ENCODE peak calls at places on chromosomes 2 and 18, in seven cellular contexts. S is tibial artery, N is lower lobe of right lung, Y is adrenal gland, R is foreskin fibroblast, G is cardiac fibroblast, D is lower leg skin. A is an unnamed sample.
A peak's percentile ranks its signal among the peaks of the same experiment; 100 is the strongest.

GRCh38 chr2:127605691-127606277 is 40.2 kb upstream of the GPR17 start:
- DNase-seq in S (no peak), N (peak; percentile 11), Y (no peak), R (no peak), G (no peak), D (no peak), A (no peak)

GRCh38 chr2:28359222-28360065 is 33.2 kb upstream of the FOSL2 start:
- DNase-seq in S (no peak), N (peak; percentile 79), Y (no peak), R (no peak), G (peak; percentile 70), D (peak; percentile 57), A (no peak)

GRCh38 chr2:129396980-129397599 is 582.4 kb upstream of the RAB6C start:
- DNase-seq in S (no peak), N (no peak), Y (peak; percentile 28), R (no peak), G (peak; percentile 41), D (peak; percentile 19), A (no peak)

GRCh38 chr2:241958818-241959545 is 89.5 kb downstream of the RTP5 start:
- DNase-seq in S (no peak), N (no peak), Y (no peak), R (no peak), G (no peak), D (no peak), A (no peak)

GRCh38 chr2:101241158-101241557 is 11.5 kb upstream of the CNOT11 start:
- DNase-seq in S (no peak), N (no peak), Y (no peak), R (no peak), G (no peak), D (no peak), A (no peak)

GRCh38 chr2:37802106-37802791 is 122.8 kb upstream of the RMDN2 start:
- DNase-seq in S (no peak), N (peak; percentile 80), Y (no peak), R (no peak), G (no peak), D (no peak), A (no peak)

GRCh38 chr2:240302933-240303332 is 132.5 kb upstream of the GPC1 start:
- DNase-seq in S (no peak), N (no peak), Y (no peak), R (no peak), G (no peak), D (peak; percentile 3), A (no peak)

GRCh38 chr2:233021771-233022170 is 8.7 kb upstream of the NGEF start:
- DNase-seq in S (no peak), N (no peak), Y (peak; percentile 30), R (no peak), G (peak; percentile 17), D (no peak), A (no peak)

GRCh38 chr2:224363281-224363680 is 38.6 kb downstream of the FAM124B start:
- DNase-seq in S (no peak), N (no peak), Y (no peak), R (no peak), G (no peak), D (no peak), A (no peak)

GRCh38 chr2:18516112-18516511 is 44.3 kb downstream of the RDH14 start:
- DNase-seq in S (no peak), N (no peak), Y (no peak), R (peak; percentile 29), G (peak; percentile 46), D (no peak), A (no peak)

GRCh38 chr18:48024009-48024512 is 93.6 kb upstream of the SMAD2 start:
- DNase-seq in S (no peak), N (peak; percentile 26), Y (no peak), R (no peak), G (no peak), D (no peak), A (no peak)

GRCh38 chr2:226953206-226953605 is 117.4 kb downstream of the RHBDD1 start:
- DNase-seq in S (peak; percentile 86), N (no peak), Y (no peak), R (no peak), G (no peak), D (peak; percentile 62), A (no peak)

GRCh38 chr2:57906152-57906732 is 140.4 kb upstream of the VRK2 start:
- DNase-seq in S (no peak), N (no peak), Y (no peak), R (peak; percentile 36), G (peak; percentile 73), D (no peak), A (peak; percentile 18)

GRCh38 chr18:9869713-9870430 is 15.9 kb upstream of the TXNDC2 start:
- DNase-seq in S (no peak), N (no peak), Y (peak; percentile 83), R (peak; percentile 89), G (peak; percentile 82), D (no peak), A (no peak)

GRCh38 chr2:46179037-46179621 is 118.1 kb upstream of the EPAS1 start:
- DNase-seq in S (peak; percentile 48), N (no peak), Y (peak; percentile 67), R (peak; percentile 82), G (peak; percentile 98), D (peak; percentile 40), A (no peak)

GRCh38 chr2:174399171-174399570 is 3.6 kb downstream of the SCRN3 start:
- DNase-seq in S (no peak), N (no peak), Y (no peak), R (peak; percentile 4), G (no peak), D (no peak), A (no peak)

GRCh38 chr18:47754311-47755101 is 176.0 kb downstream of the SMAD2 start:
- DNase-seq in S (no peak), N (no peak), Y (no peak), R (no peak), G (no peak), D (no peak), A (peak; percentile 93)

GRCh38 chr2:32289165-32290054 is 11.7 kb downstream of the YIPF4 start:
- DNase-seq in S (no peak), N (no peak), Y (no peak), R (peak; percentile 57), G (peak; percentile 62), D (no peak), A (no peak)

GRCh38 chr2:241678784-241679540 is 7.7 kb downstream of the DTYMK start:
- DNase-seq in S (no peak), N (no peak), Y (no peak), R (no peak), G (no peak), D (no peak), A (no peak)

GRCh38 chr18:12904012-12904516 is 20.0 kb upstream of the PTPN2 start:
- DNase-seq in S (no peak), N (no peak), Y (no peak), R (no peak), G (peak; percentile 68), D (no peak), A (no peak)

GRCh38 chr2:14702258-14702657 is 69.7 kb downstream of the LRATD1 start:
- DNase-seq in S (no peak), N (no peak), Y (no peak), R (peak; percentile 5), G (no peak), D (no peak), A (no peak)

GRCh38 chr2:61536723-61537581 is 1.2 kb downstream of the XPO1 start:
- DNase-seq in S (peak; percentile 93), N (peak; percentile 89), Y (peak; percentile 90), R (peak; percentile 89), G (peak; percentile 92), D (peak; percentile 91), A (no peak)

GRCh38 chr2:201795608-201796477 is 10.5 kb upstream of the CDK15 start:
- DNase-seq in S (no peak), N (no peak), Y (peak; percentile 43), R (peak; percentile 50), G (peak; percentile 63), D (no peak), A (peak; percentile 49)
- TF ChIP-seq CTCF in S (peak; percentile 69), N (peak; percentile 50), Y (peak; percentile 49), R (peak; percentile 68), G (peak; percentile 77), D (no peak), A (peak; percentile 78)

DNA sequence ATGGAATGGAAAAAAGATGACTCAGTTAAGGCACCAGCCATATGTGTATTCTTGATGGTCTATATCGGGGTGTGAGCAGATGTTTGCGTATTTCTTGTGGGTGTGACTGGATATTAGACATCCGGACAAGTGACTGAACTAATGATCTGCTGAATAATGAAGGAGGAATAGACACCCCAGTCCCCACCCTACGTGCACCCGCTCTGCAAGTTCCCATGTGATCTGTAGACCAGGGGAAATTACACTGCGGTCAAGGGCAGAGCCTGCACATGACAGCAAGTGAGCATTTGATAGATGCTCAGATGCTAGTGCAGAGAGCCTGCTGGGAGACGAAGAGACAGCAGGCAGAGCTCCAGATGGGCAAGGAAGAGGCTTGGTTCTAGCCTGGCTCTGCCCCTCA is 12.4 kb upstream of the PRLH start:
- DNase-seq in S (no peak), N (no peak), Y (no peak), R (no peak), G (no peak), D (no peak), A (no peak)
- TF ChIP-seq CTCF in S (no peak), N (no peak), Y (no peak), R (no peak), G (no peak), D (no peak), A (no peak)

GRCh38 chr2:173017657-173018420 is 57.8 kb upstream of the MAP3K20 start:
- DNase-seq in S (no peak), N (no peak), Y (peak; percentile 54), R (no peak), G (no peak), D (no peak), A (no peak)

GRCh38 chr2:173016451-173016850 is 59.2 kb upstream of the MAP3K20 start:
- DNase-seq in S (no peak), N (no peak), Y (no peak), R (no peak), G (no peak), D (no peak), A (no peak)

GRCh38 chr2:173027181-173028128 is 48.2 kb upstream of the MAP3K20 start:
- DNase-seq in S (peak; percentile 95), N (peak; percentile 72), Y (peak; percentile 91), R (peak; percentile 80), G (peak; percentile 94), D (peak; percentile 93), A (peak; percentile 29)

GRCh38 chr2:173023718-173024117 is 51.9 kb upstream of the MAP3K20 start:
- DNase-seq in S (no peak), N (no peak), Y (no peak), R (no peak), G (no peak), D (no peak), A (no peak)

DNA sequence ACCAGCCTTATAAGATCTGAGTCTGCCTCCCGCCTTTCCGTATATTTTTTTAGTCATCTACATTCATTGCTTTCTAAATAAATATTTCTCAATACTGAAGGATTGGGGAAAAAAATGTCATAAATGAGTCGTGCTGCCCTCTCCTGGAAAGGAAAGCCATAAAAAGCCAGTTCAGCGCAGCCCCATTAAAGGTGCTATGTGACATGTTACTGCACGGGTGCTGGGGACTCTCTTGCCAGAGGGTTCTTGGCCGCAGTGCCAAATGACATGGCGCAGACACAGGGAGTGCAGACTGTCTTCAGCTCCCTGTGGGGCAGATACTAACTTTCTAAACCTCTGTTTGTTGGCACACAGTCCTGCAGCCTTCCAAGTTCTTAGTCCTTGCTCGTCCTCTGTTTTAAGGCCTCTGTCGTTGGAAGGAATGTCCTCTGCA is 53.7 kb upstream of the MAP3K20 start:
- DNase-seq in S (no peak), N (no peak), Y (no peak), R (peak; percentile 32), G (peak; percentile 29), D (no peak), A (no peak)
- TF ChIP-seq CTCF in S (no peak), N (peak; percentile 39), Y (no peak), R (peak; percentile 32), G (peak; percentile 43), D (no peak), A (peak; percentile 49)

GRCh38 chr2:166375736-166376487 is at the start of gene SCN9A:
- DNase-seq in S (peak; percentile 66), N (peak; percentile 88), Y (peak; percentile 46), R (peak; percentile 72), G (peak; percentile 76), D (peak; percentile 18), A (peak; percentile 25)
- TF ChIP-seq CTCF in S (no peak), N (no peak), Y (no peak), R (no peak), G (no peak), D (no peak), A (no peak)